ENCODE peak calls at places on chromosome 15, in four cellular contexts. Y is IMR-90, P is K562, W is GM12878. L is an unnamed sample.

GRCh38 chr15:73935547-73935946 is 9.3 kb downstream of the LOXL1 start:
- DNase-seq in Y (peak; percentile 47), P (no peak), W (no peak), L (no peak)

GRCh38 chr15:38530113-38530512 is 34.5 kb downstream of the RASGRP1 start:
- DNase-seq in Y (no peak), P (no peak), W (peak; percentile 24), L (no peak)

GRCh38 chr15:34984884-34985630 is 3.0 kb downstream of the ZNF770 start:
- DNase-seq in Y (peak; percentile 22), P (no peak), W (no peak), L (peak; percentile 83)

GRCh38 chr15:73049564-73050215 is 2.6 kb upstream of the NEO1 start:
- DNase-seq in Y (no peak), P (no peak), W (no peak), L (no peak)

GRCh38 chr15:74983725-74984231 is 11.6 kb upstream of the SCAMP5 start:
- DNase-seq in Y (no peak), P (no peak), W (peak; percentile 27), L (no peak)

GRCh38 chr15:42035362-42035761 is 14.5 kb upstream of the PLA2G4E start:
- DNase-seq in Y (peak; percentile 11), P (no peak), W (peak; percentile 52), L (no peak)

GRCh38 chr15:60520825-60521368 is 42.0 kb upstream of the ICE2 start:
- DNase-seq in Y (peak; percentile 77), P (peak; percentile 52), W (no peak), L (peak; percentile 78)

GRCh38 chr15:55715355-55716076 is 27.4 kb downstream of the PRTG start:
- DNase-seq in Y (no peak), P (no peak), W (no peak), L (no peak)

GRCh38 chr15:55344206-55344605 is 25.2 kb downstream of the PIGB start:
- DNase-seq in Y (no peak), P (no peak), W (no peak), L (no peak)

GRCh38 chr15:69629631-69630161 is 177.1 kb downstream of the RPLP1 start:
- DNase-seq in Y (no peak), P (no peak), W (no peak), L (no peak)

GRCh38 chr15:92930776-92931175 is 30.7 kb downstream of the CHD2 start:
- DNase-seq in Y (peak; percentile 93), P (no peak), W (no peak), L (no peak)

GRCh38 chr15:77476999-77477398 is 56.3 kb downstream of the HMG20A start:
- DNase-seq in Y (no peak), P (no peak), W (no peak), L (no peak)

GRCh38 chr15:76575177-76576078 is 238.9 kb downstream of the ISL2 start:
- DNase-seq in Y (no peak), P (no peak), W (peak; percentile 79), L (no peak)

GRCh38 chr15:89566621-89567294 is 8.5 kb upstream of the TICRR start:
- DNase-seq in Y (no peak), P (no peak), W (no peak), L (no peak)

GRCh38 chr15:89569090-89569745 is 6.1 kb upstream of the TICRR start:
- DNase-seq in Y (no peak), P (no peak), W (no peak), L (no peak)

DNA sequence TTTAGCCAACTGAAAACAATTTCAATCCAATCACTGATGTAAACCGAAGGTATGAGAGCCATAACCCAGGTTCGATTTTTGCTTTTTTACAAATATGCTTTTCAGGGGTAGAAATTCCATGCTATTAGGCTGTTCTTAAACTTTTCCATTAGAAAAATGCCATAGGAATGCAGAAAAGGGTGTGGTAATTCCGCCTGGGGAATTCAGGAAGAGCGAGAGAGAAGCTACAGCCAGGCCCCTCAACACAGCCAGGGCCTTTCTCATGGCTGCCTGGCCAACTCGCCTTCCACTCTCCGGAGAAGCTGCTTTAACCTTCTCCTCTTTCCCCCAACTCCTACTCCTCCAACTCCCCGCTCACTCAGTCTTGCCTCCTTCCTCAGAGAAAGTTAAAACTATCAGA is 9.1 kb upstream of the TICRR start:
- DNase-seq in Y (no peak), P (no peak), W (no peak), L (no peak)
- H2AFZ ChIP-seq in Y (peak overlapping the region; percentile 63), P (no peak overlapping the region), W (no peak overlapping the region), L (no peak overlapping the region)

GRCh38 chr15:31217566-31218270 is 108.9 kb upstream of the KLF13 start:
- DNase-seq in Y (no peak), P (no peak), W (no peak), L (no peak)
- TF ChIP-seq FOS in Y (no peak), P (no peak), W (no peak), L (no peak)

GRCh38 chr15:81293728-81294500 is 30.0 kb downstream of the STARD5 start:
- DNase-seq in Y (no peak), P (no peak), W (peak; percentile 98), L (no peak)
- H3K4me1 ChIP-seq in Y (no peaks in the 10 kb centered on the region), P (no peaks in the 10 kb centered on the region), W (peaks cover 64% of the 10 kb centered on the region), L (peaks cover 8% of the 10 kb centered on the region)

GRCh38 chr15:47506543-47507090 is 210.7 kb upstream of the SEMA6D start:
- DNase-seq in Y (no peak), P (no peak), W (no peak), L (no peak)

GRCh38 chr15:47505712-47506542 is 211.4 kb upstream of the SEMA6D start:
- DNase-seq in Y (peak; percentile 74), P (no peak), W (no peak), L (peak; percentile 43)

GRCh38 chr15:47504624-47505256 is 212.6 kb upstream of the SEMA6D start:
- DNase-seq in Y (no peak), P (no peak), W (no peak), L (no peak)

GRCh38 chr15:47503884-47504283 is 213.4 kb upstream of the SEMA6D start:
- DNase-seq in Y (no peak), P (no peak), W (no peak), L (no peak)

GRCh38 chr15:47507221-47507985 is 209.9 kb upstream of the SEMA6D start:
- DNase-seq in Y (no peak), P (no peak), W (no peak), L (no peak)
- H2AFZ ChIP-seq in Y (no peak overlapping the region), P (no peak overlapping the region), W (no peak overlapping the region), L (no peak overlapping the region)